ENCODE peak calls at places on chromosomes 7 and 10, in six cellular contexts. One of them, this sample, is unnamed.

GRCh38 chr10:96794786-96795733 is 37.0 kb upstream of the LCOR start:
- DNase-seq in mesothelial cell of epicardium: no peak
- DNase-seq in activated gamma-delta T cell treated with Interleukin-2 at 50 U/mL for 16 hours: no peak
- DNase-seq in EL: no peak
- DNase-seq in fibroblast of the aortic adventitia: peak; percentile 36
- DNase-seq in stimulated activated CD8-positive, alpha-beta memory T cell treated with anti-CD3 and anti-CD28 coated beads, Interleukin-12 subunit alpha, Interleukin-12 subunit beta, amount 100 ng/mL, for 4 hours: no peak
- DNase-seq in this sample: no peak

GRCh38 chr7:99461221-99461620 is 4.7 kb downstream of the ATP5MF start:
- DNase-seq in mesothelial cell of epicardium: no peak
- DNase-seq in activated gamma-delta T cell treated with Interleukin-2 at 50 U/mL for 16 hours: no peak
- DNase-seq in EL: no peak
- DNase-seq in fibroblast of the aortic adventitia: no peak
- DNase-seq in stimulated activated CD8-positive, alpha-beta memory T cell treated with anti-CD3 and anti-CD28 coated beads, Interleukin-12 subunit alpha, Interleukin-12 subunit beta, amount 100 ng/mL, for 4 hours: no peak
- DNase-seq in this sample: no peak

GRCh38 chr10:80466724-80467326 is 12.7 kb downstream of the TSPAN14 start:
- DNase-seq in mesothelial cell of epicardium: no peak
- DNase-seq in activated gamma-delta T cell treated with Interleukin-2 at 50 U/mL for 16 hours: no peak
- DNase-seq in EL: no peak
- DNase-seq in fibroblast of the aortic adventitia: no peak
- DNase-seq in stimulated activated CD8-positive, alpha-beta memory T cell treated with anti-CD3 and anti-CD28 coated beads, Interleukin-12 subunit alpha, Interleukin-12 subunit beta, amount 100 ng/mL, for 4 hours: no peak
- DNase-seq in this sample: no peak

GRCh38 chr7:44313621-44314031 is 11.8 kb downstream of the CAMK2B start:
- DNase-seq in mesothelial cell of epicardium: no peak
- DNase-seq in activated gamma-delta T cell treated with Interleukin-2 at 50 U/mL for 16 hours: no peak
- DNase-seq in EL: no peak
- DNase-seq in fibroblast of the aortic adventitia: no peak
- DNase-seq in stimulated activated CD8-positive, alpha-beta memory T cell treated with anti-CD3 and anti-CD28 coated beads, Interleukin-12 subunit alpha, Interleukin-12 subunit beta, amount 100 ng/mL, for 4 hours: no peak
- DNase-seq in this sample: no peak

GRCh38 chr7:137992738-137993394 is 9.0 kb downstream of the CREB3L2 start:
- DNase-seq in mesothelial cell of epicardium: no peak
- DNase-seq in activated gamma-delta T cell treated with Interleukin-2 at 50 U/mL for 16 hours: no peak
- DNase-seq in EL: peak; percentile 95
- DNase-seq in fibroblast of the aortic adventitia: peak; percentile 99
- DNase-seq in stimulated activated CD8-positive, alpha-beta memory T cell treated with anti-CD3 and anti-CD28 coated beads, Interleukin-12 subunit alpha, Interleukin-12 subunit beta, amount 100 ng/mL, for 4 hours: no peak
- DNase-seq in this sample: peak; percentile 96

GRCh38 chr10:78964952-78965633 is 103.7 kb upstream of the ZMIZ1 start:
- DNase-seq in mesothelial cell of epicardium: no peak
- DNase-seq in activated gamma-delta T cell treated with Interleukin-2 at 50 U/mL for 16 hours: no peak
- DNase-seq in EL: peak; percentile 34
- DNase-seq in fibroblast of the aortic adventitia: no peak
- DNase-seq in stimulated activated CD8-positive, alpha-beta memory T cell treated with anti-CD3 and anti-CD28 coated beads, Interleukin-12 subunit alpha, Interleukin-12 subunit beta, amount 100 ng/mL, for 4 hours: no peak
- DNase-seq in this sample: peak; percentile 76

GRCh38 chr7:1953199-1954190 is 279.2 kb downstream of the MAD1L1 start:
- DNase-seq in mesothelial cell of epicardium: no peak
- DNase-seq in activated gamma-delta T cell treated with Interleukin-2 at 50 U/mL for 16 hours: no peak
- DNase-seq in EL: no peak
- DNase-seq in fibroblast of the aortic adventitia: no peak
- DNase-seq in stimulated activated CD8-positive, alpha-beta memory T cell treated with anti-CD3 and anti-CD28 coated beads, Interleukin-12 subunit alpha, Interleukin-12 subunit beta, amount 100 ng/mL, for 4 hours: no peak
- DNase-seq in this sample: no peak

GRCh38 chr7:90692396-90692795 is 96.3 kb downstream of the CDK14 start:
- DNase-seq in mesothelial cell of epicardium: no peak
- DNase-seq in activated gamma-delta T cell treated with Interleukin-2 at 50 U/mL for 16 hours: no peak
- DNase-seq in EL: peak; percentile 56
- DNase-seq in fibroblast of the aortic adventitia: no peak
- DNase-seq in stimulated activated CD8-positive, alpha-beta memory T cell treated with anti-CD3 and anti-CD28 coated beads, Interleukin-12 subunit alpha, Interleukin-12 subunit beta, amount 100 ng/mL, for 4 hours: no peak
- DNase-seq in this sample: no peak

GRCh38 chr7:44736896-44737295 is 11.8 kb upstream of the ZMIZ2 start:
- DNase-seq in mesothelial cell of epicardium: no peak
- DNase-seq in activated gamma-delta T cell treated with Interleukin-2 at 50 U/mL for 16 hours: no peak
- DNase-seq in EL: no peak
- DNase-seq in fibroblast of the aortic adventitia: no peak
- DNase-seq in stimulated activated CD8-positive, alpha-beta memory T cell treated with anti-CD3 and anti-CD28 coated beads, Interleukin-12 subunit alpha, Interleukin-12 subunit beta, amount 100 ng/mL, for 4 hours: no peak
- DNase-seq in this sample: no peak

GRCh38 chr10:103951942-103952341 is 15.0 kb upstream of the SLK start:
- DNase-seq in mesothelial cell of epicardium: no peak
- DNase-seq in activated gamma-delta T cell treated with Interleukin-2 at 50 U/mL for 16 hours: no peak
- DNase-seq in EL: no peak
- DNase-seq in fibroblast of the aortic adventitia: no peak
- DNase-seq in stimulated activated CD8-positive, alpha-beta memory T cell treated with anti-CD3 and anti-CD28 coated beads, Interleukin-12 subunit alpha, Interleukin-12 subunit beta, amount 100 ng/mL, for 4 hours: no peak
- DNase-seq in this sample: no peak

This sample was measured in fibroblast of lung.